ENCODE peak calls at places on chromosomes 3 and 15, in six cellular contexts. Y is IMR-90, J is PC-3, B is fibroblast of lung, R is mammary epithelial cell, U is keratinocyte. O is an unnamed sample. For H4K20me1, the result is how much of the 10 kb centered on the place peaks cover.

GRCh38 chr3:73621388-73621787 is 3.4 kb downstream of the PDZRN3 start:
- DNase-seq in Y (no peak), J (no peak), R (no peak), B (no peak), U (no peak), O (peak)

GRCh38 chr15:100284701-100285100 is 57.1 kb downstream of the ADAMTS17 start:
- DNase-seq in J (no peak), B (peak), U (no peak), R (no peak), Y (no peak), O (no peak)

GRCh38 chr15:33448961-33449611 is 138.3 kb downstream of the RYR3 start:
- DNase-seq in Y (no peak), B (no peak), J (peak), R (peak), U (no peak), O (no peak)

GRCh38 chr3:184651945-184652344 is 59.9 kb downstream of the MAGEF1 start:
- DNase-seq in U (peak), R (peak), Y (no peak), B (peak), J (peak), O (no peak)

GRCh38 chr3:114223146-114223545 is 14.2 kb downstream of the ZNF80 start:
- DNase-seq in U (no peak), R (no peak), B (no peak), J (no peak), Y (no peak), O (peak)

GRCh38 chr3:55488398-55489055 is 1.4 kb upstream of the WNT5A start:
- DNase-seq in B (peak), R (peak), U (no peak), J (peak), Y (peak), O (peak)

GRCh38 chr3:46845397-46845859 is 17.8 kb downstream of the MYL3 start:
- DNase-seq in R (peak), U (no peak), B (peak), Y (peak), J (peak), O (peak)

GRCh38 chr15:77774350-77774749 is 141.6 kb upstream of the LINGO1 start:
- DNase-seq in U (no peak), B (no peak), J (no peak), R (no peak), Y (no peak), O (no peak)

GRCh38 chr3:135739755-135740154 is 225.8 kb upstream of the PPP2R3A start:
- DNase-seq in U (no peak), Y (no peak), J (no peak), B (no peak), R (no peak), O (peak)

GRCh38 chr15:73906346-73907017 is 19.8 kb upstream of the LOXL1 start:
- DNase-seq in J (no peak), B (peak), Y (peak), U (no peak), R (no peak), O (peak)

GRCh38 chr3:142618917-142619401 is 22.8 kb downstream of the PLS1 start:
- DNase-seq in Y (no peak), U (no peak), B (peak), J (peak), R (peak), O (peak)

GRCh38 chr3:141845407-141846049 is 30.9 kb upstream of the ATP1B3 start:
- DNase-seq in Y (no peak), B (no peak), R (no peak), J (no peak), U (no peak), O (no peak)

GRCh38 chr15:83323296-83323711 is 38.8 kb upstream of the BNC1 start:
- DNase-seq in U (peak), R (peak), B (peak), Y (peak), J (peak), O (peak)

GRCh38 chr15:89629829-89630228 is 25.4 kb downstream of the KIF7 start:
- DNase-seq in Y (no peak), U (no peak), J (no peak), R (no peak), B (no peak), O (no peak)

GRCh38 chr15:36903922-36904479 is 196.3 kb downstream of the MEIS2 start:
- DNase-seq in R (peak), U (peak), Y (no peak), J (no peak), B (peak), O (no peak)

GRCh38 chr3:188046561-188047213 is 107.3 kb upstream of the LPP start:
- DNase-seq in Y (peak), R (no peak), U (no peak), J (peak), B (peak), O (peak)

GRCh38 chr3:114155370-114155821 is 23.5 kb downstream of the DRD3 start:
- DNase-seq in U (no peak), B (peak), Y (peak), J (peak), R (no peak), O (peak)

GRCh38 chr15:75455424-75455981 is 4.0 kb upstream of the SIN3A start:
- DNase-seq in R (peak), J (peak), B (peak), Y (peak), U (no peak), O (peak)

GRCh38 chr15:41494190-41494921 is 682 bp downstream of the ITPKA start:
- DNase-seq in B (no peak), R (no peak), Y (no peak), U (no peak), J (peak), O (peak)

GRCh38 chr15:82294061-82294690 is 31.6 kb downstream of the SAXO2 start:
- DNase-seq in J (no peak), B (no peak), Y (no peak), U (no peak), R (no peak), O (no peak)

GRCh38 chr3:157127268-157127667 is 32.7 kb downstream of the CCNL1 start:
- DNase-seq in B (peak), U (no peak), J (peak), R (peak), Y (peak), O (no peak)

GRCh38 chr3:124833710-124834332 is 53.3 kb downstream of the ITGB5 start:
- DNase-seq in Y (no peak), J (no peak), B (peak), R (no peak), U (no peak), O (no peak)

GRCh38 chr15:91183630-91184029 is 83.6 kb downstream of the SV2B start:
- DNase-seq in J (no peak), Y (no peak), R (no peak), U (no peak), B (no peak), O (no peak)

GRCh38 chr3:129507181-129507831 is 21.1 kb upstream of the RHO start:
- DNase-seq in R (no peak), J (no peak), U (no peak), B (no peak), Y (no peak), O (no peak)

GRCh38 chr15:67125589-67126502 is 60.4 kb downstream of the SMAD3 start:
- DNase-seq in B (peak), R (peak), Y (peak), U (no peak), J (peak), O (peak)

GRCh38 chr3:59514865-59515482 is 465.1 kb upstream of the CFAP20DC start:
- DNase-seq in B (no peak), Y (no peak), U (no peak), J (no peak), R (no peak), O (no peak)

GRCh38 chr15:44300567-44300966 is 12.0 kb downstream of the GOLM2 start:
- DNase-seq in Y (no peak), J (no peak), R (no peak), B (no peak), U (no peak), O (no peak)

GRCh38 chr15:89462198-89462912 is 34.0 kb downstream of the RHCG start:
- DNase-seq in U (no peak), B (peak), J (no peak), R (no peak), Y (peak), O (peak)

GRCh38 chr3:17233398-17233800 is 348.6 kb downstream of the PLCL2 start:
- DNase-seq in B (peak), Y (peak), U (peak), R (peak), J (peak), O (peak)

GRCh38 chr3:149936812-149937230 is 33.9 kb downstream of the PFN2 start:
- DNase-seq in U (peak), R (peak), Y (peak), B (peak), J (peak), O (peak)

GRCh38 chr15:81294501-81294850 is 29.5 kb downstream of the STARD5 start:
- DNase-seq in U (no peak), Y (no peak), B (no peak), J (no peak), R (no peak), O (no peak)

GRCh38 chr3:69932087-69932486 is 67.4 kb upstream of the SAMMSON start:
- DNase-seq in Y (no peak), J (no peak), R (no peak), B (no peak), U (no peak), O (no peak)

GRCh38 chr3:154135511-154136173 is 14.5 kb downstream of the ARHGEF26 start:
- DNase-seq in U (no peak), J (peak), B (no peak), R (peak), Y (no peak), O (no peak)

GRCh38 chr3:50345586-50345985 is at the start of gene ZMYND10:
- DNase-seq in U (no peak), B (no peak), R (peak), Y (peak), J (peak), O (peak)
- H2AFZ ChIP-seq in U (peak), B (peak), R (peak), Y (peak), J (peak), O (peak)

GRCh38 chr15:45648521-45649200 is 13.8 kb downstream of the SQOR start:
- DNase-seq in U (no peak), J (peak), Y (peak), B (peak), R (peak), O (peak)
- H3K27ac ChIP-seq in U (peak), J (peak), Y (peak), B (peak), R (peak), O (peak)

DNA sequence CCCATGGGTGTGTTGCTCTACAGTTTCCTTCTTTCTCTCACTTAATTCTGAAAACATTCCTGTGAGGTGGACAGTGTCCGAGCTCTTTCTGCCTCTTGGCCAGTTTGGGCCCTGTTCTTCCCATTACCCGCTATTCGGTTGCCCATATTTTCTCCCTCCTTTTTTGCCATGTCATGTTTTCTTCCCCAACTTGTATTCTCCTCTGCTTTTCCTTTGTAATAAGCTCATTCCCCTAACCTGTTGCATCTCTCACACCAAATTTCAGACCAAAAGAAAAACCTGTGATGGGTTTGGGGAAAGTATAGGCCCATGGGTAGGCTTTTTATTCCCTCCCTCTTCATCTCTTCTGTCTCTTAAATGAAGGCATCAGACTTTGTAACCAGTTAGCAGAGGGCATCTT is 30.5 kb downstream of the NKIRAS1 start:
- DNase-seq in Y (no peak), R (no peak), J (no peak), B (no peak), U (no peak), O (no peak)
- H4K20me1 ChIP-seq in Y (under half), R (under half), J (under half), B (under half), U (under half), O (under half)

GRCh38 chr3:123695731-123696640 is 111.1 kb upstream of the HACD2 start:
- DNase-seq in J (no peak), B (peak), R (no peak), Y (no peak), U (no peak), O (no peak)
- H2AFZ ChIP-seq in J (no peak), B (no peak), R (no peak), Y (peak), U (no peak), O (no peak)

DNA sequence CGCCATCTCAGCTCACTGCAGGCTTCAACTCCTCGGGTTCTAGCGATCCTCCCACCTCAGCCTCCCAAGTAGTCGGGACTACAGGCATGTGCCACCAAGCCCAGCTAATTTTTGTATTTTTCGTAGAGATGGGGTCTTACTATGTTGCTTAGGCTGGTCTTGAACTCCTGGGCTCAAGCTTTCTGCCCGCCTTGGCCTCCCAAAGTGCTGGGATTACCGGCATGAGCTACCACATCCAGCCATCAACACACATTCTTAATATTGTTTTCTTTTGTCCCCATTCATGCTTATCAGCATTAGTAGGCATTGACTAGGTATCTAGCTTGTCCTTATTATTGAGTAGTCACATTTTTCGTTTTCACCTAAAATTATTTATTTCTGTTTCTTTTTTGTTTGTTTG is 168.3 kb downstream of the GHSR start:
- DNase-seq in Y (no peak), U (no peak), R (no peak), B (no peak), J (no peak), O (no peak)
- H3K27ac ChIP-seq in Y (peak), U (no peak), R (no peak), B (peak), J (no peak), O (peak)

GRCh38 chr15:56202737-56203136 is 40.9 kb downstream of the RFX7 start:
- DNase-seq in Y (no peak), U (no peak), J (no peak), B (no peak), R (no peak), O (no peak)
- H4K20me1 ChIP-seq in Y (under half), U (under half), J (under half), B (under half), R (under half), O (under half)

DNA sequence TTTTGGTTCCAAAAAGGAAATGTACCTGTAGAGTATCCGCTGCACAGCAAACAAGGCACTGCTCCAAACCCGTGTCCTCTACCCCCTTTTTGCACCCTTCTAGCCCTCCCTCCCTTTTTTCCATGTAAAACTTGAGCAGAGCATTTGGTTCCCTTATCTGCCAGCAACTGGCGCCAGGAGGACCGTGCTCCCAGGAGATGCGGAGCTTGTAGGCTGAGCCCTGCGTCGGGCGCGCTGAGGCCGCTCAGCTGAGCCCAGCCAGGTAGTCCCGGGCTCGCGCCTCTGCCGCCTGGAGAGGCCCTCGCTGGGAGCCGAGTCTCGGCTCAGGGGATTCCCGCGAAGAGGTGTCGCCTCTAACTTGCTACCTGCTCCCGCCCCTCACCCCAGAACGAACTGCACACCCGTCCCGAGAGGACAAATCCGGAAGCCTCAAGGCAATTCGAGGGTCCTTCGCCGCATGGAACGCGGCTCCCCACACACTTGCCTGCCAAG is 575 bp downstream of the TRPM7 start:
- DNase-seq in J (peak), R (peak), Y (peak), B (peak), U (no peak), O (peak)
- H2AFZ ChIP-seq in J (peak), R (peak), Y (peak), B (peak), U (peak), O (peak)

GRCh38 chr3:57484563-57484962 is 59.6 kb downstream of the DNAH12 start:
- DNase-seq in Y (no peak), U (no peak), R (no peak), J (peak), B (no peak), O (no peak)
- H3K27ac ChIP-seq in Y (no peak), U (no peak), R (no peak), J (no peak), B (no peak), O (no peak)

DNA sequence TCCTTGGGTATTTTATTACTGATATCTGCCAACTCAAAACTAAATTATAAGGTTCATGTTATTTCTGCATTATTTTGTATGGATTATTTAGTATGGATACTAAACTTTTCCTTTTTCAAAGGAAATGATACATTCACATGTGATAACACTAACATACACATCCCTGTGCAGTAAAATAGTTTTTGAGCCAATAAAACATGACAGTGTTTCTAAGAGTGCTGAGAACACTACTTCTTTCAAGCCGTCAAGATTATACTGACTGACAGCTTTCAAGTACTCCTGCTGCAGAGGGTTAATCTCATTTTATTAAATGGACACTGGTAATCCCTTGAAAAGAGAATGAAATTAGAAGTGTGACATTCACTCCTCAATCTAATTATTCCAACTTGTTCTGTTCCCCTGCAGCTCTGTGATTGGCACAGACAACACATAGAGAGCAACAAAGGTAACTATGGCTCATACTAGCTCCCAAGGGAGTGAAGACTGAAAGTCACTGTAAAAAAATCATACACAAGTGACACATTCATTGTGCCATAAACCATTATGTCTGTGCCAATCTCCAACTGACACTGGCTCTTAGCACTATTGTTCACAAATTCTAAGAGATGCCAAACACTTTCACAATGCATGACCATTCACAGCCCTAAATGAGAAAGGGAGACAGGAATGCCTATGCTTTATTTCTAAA is 468.6 kb downstream of the SHQ1 start:
- DNase-seq in Y (no peak), U (no peak), B (no peak), J (no peak), R (no peak), O (peak)
- H4K20me1 ChIP-seq in Y (half or more), U (under half), B (under half), J (under half), R (under half), O (under half)

GRCh38 chr3:178100881-178101280 is 435.4 kb upstream of the KCNMB2 start:
- DNase-seq in R (no peak), B (peak), J (no peak), U (no peak), Y (no peak), O (no peak)
- H2AFZ ChIP-seq in R (no peak), B (no peak), J (no peak), U (no peak), Y (no peak), O (peak)